ENCODE peak calls at places on chromosomes 6 and 20, in four cellular contexts. U is AG04450, N is IMR-90, L is transverse colon. O is an unnamed sample.

GRCh38 chr6:16947461-16948159 is 154.2 kb upstream of the STMND1 start:
- DNase-seq in N (peak; percentile 98), U (peak; percentile 92), L (no peak), O (no peak)

GRCh38 chr6:52420668-52421358 is 671 bp downstream of the EFHC1 start:
- DNase-seq in U (no peak), N (peak; percentile 33), L (peak; percentile 20), O (no peak)

GRCh38 chr6:1574083-1574761 is 35.5 kb upstream of the FOXC1 start:
- DNase-seq in N (no peak), U (no peak), L (no peak), O (no peak)

GRCh38 chr6:99349620-99350141 is at the start of gene FAXC:
- DNase-seq in U (no peak), N (peak; percentile 14), L (peak; percentile 29), O (no peak)

GRCh38 chr6:111805511-111806181 is 67.6 kb downstream of the FYN start:
- DNase-seq in L (no peak), N (peak; percentile 85), U (no peak), O (no peak)

GRCh38 chr20:33884633-33885032 is 73.5 kb downstream of the CHMP4B start:
- DNase-seq in U (no peak), N (no peak), L (no peak), O (no peak)

GRCh38 chr6:27478141-27478705 is 5.3 kb upstream of the ZNF184 start:
- DNase-seq in L (no peak), U (peak; percentile 2), N (peak; percentile 40), O (no peak)

GRCh38 chr20:38674178-38675133 is 49.8 kb upstream of the SLC32A1 start:
- DNase-seq in N (peak; percentile 47), L (peak; percentile 11), U (peak; percentile 8), O (no peak)

GRCh38 chr6:167211870-167212715 is 54.3 kb upstream of the GPR31 start:
- DNase-seq in L (no peak), N (no peak), U (no peak), O (no peak)

GRCh38 chr6:18454446-18454845 is 67.3 kb downstream of the RNF144B start:
- DNase-seq in U (no peak), N (no peak), L (no peak), O (no peak)

GRCh38 chr6:47146426-47147174 is 104.5 kb upstream of the ADGRF1 start:
- DNase-seq in N (peak; percentile 43), U (no peak), L (no peak), O (no peak)

GRCh38 chr6:27889628-27890315 is 22.4 kb downstream of the OR2B2 start:
- DNase-seq in U (no peak), L (no peak), N (no peak), O (no peak)

GRCh38 chr6:62891065-62891647 is 320.1 kb upstream of the FKBP1C start:
- DNase-seq in N (no peak), U (no peak), L (no peak), O (no peak)

GRCh38 chr6:45076217-45076616 is 251.9 kb upstream of the RUNX2 start:
- DNase-seq in L (no peak), U (peak; percentile 23), N (peak; percentile 73), O (no peak)

GRCh38 chr6:3769610-3770009 is 18.1 kb upstream of the PXDC1 start:
- DNase-seq in L (no peak), N (peak; percentile 68), U (no peak), O (no peak)

GRCh38 chr20:57251344-57251743 is 15.1 kb downstream of the BMP7 start:
- DNase-seq in L (no peak), N (no peak), U (no peak), O (no peak)

GRCh38 chr20:10708342-10709185 is 34.8 kb upstream of the JAG1 start:
- DNase-seq in N (peak; percentile 85), L (no peak), U (peak; percentile 55), O (no peak)

GRCh38 chr6:52360601-52361346 is 1.2 kb upstream of the PAQR8 start:
- DNase-seq in L (peak; percentile 34), U (no peak), N (no peak), O (no peak)

GRCh38 chr6:1657116-1657776 is 47.5 kb downstream of the FOXC1 start:
- DNase-seq in U (no peak), L (no peak), N (no peak), O (no peak)

GRCh38 chr6:132060591-132060990 is 109.4 kb upstream of the CCN2 start:
- DNase-seq in N (peak; percentile 97), U (peak; percentile 84), L (no peak), O (no peak)

GRCh38 chr20:44961024-44961866 is 1.0 kb upstream of the TOMM34 start:
- DNase-seq in U (no peak), N (peak; percentile 20), L (no peak), O (no peak)

GRCh38 chr20:8254911-8255582 is 123.0 kb downstream of the PLCB1 start:
- DNase-seq in N (peak; percentile 82), U (peak; percentile 42), L (no peak), O (no peak)

GRCh38 chr6:151071295-151071694 is 168.5 kb upstream of the AKAP12 start:
- DNase-seq in U (peak; percentile 30), N (peak; percentile 91), L (no peak), O (no peak)
- H3K4me3 ChIP-seq in U (peak overlapping the region; percentile 40), N (peak overlapping the region; percentile 13), L (no peak overlapping the region), O (no peak overlapping the region)

GRCh38 chr6:125868252-125868651 is 77.5 kb downstream of the NCOA7 start:
- DNase-seq in N (no peak), U (no peak), L (no peak), O (no peak)

GRCh38 chr6:125868996-125869395 is 78.2 kb downstream of the NCOA7 start:
- DNase-seq in U (no peak), N (no peak), L (no peak), O (no peak)

GRCh38 chr6:125866433-125866832 is 75.7 kb downstream of the NCOA7 start:
- DNase-seq in N (no peak), L (no peak), U (no peak), O (no peak)

GRCh38 chr6:125869427-125869826 is 78.7 kb downstream of the NCOA7 start:
- DNase-seq in U (no peak), N (no peak), L (no peak), O (no peak)

GRCh38 chr6:125867483-125867935 is 76.7 kb downstream of the NCOA7 start:
- DNase-seq in U (peak; percentile 33), N (peak; percentile 84), L (peak; percentile 54), O (no peak)
- H3K4me3 ChIP-seq in U (no peak overlapping the region), N (no peak overlapping the region), L (no peak overlapping the region), O (no peak overlapping the region)

GRCh38 chr6:43016935-43017334 is 2.9 kb downstream of the KLHDC3 start:
- DNase-seq in L (no peak), U (no peak), N (no peak), O (no peak)
- H3K4me3 ChIP-seq in L (no peak overlapping the region), U (no peak overlapping the region), N (no peak overlapping the region), O (no peak overlapping the region)

GRCh38 chr6:528989-529388 is 127.9 kb downstream of the HUS1B start:
- DNase-seq in N (no peak), L (no peak), U (no peak), O (no peak)
- H3K4me3 ChIP-seq in N (no peak overlapping the region), L (no peak overlapping the region), U (no peak overlapping the region), O (no peak overlapping the region)

GRCh38 chr6:25056130-25056529 is 120.4 kb upstream of the RIPOR2 start:
- DNase-seq in U (no peak), L (peak; percentile 28), N (no peak), O (no peak)
- H3K4me3 ChIP-seq in U (no peak overlapping the region), L (no peak overlapping the region), N (no peak overlapping the region), O (no peak overlapping the region)

GRCh38 chr6:81401970-81402690 is 350.4 kb downstream of the TENT5A start:
- DNase-seq in N (peak; percentile 52), U (no peak), L (no peak), O (no peak)
- H3K4me3 ChIP-seq in N (no peak overlapping the region), U (no peak overlapping the region), L (no peak overlapping the region), O (no peak overlapping the region)

GRCh38 chr6:116271309-116271708 is 8.4 kb downstream of the TSPYL1 start:
- DNase-seq in L (no peak), N (no peak), U (no peak), O (no peak)
- H3K4me3 ChIP-seq in L (no peak overlapping the region), N (no peak overlapping the region), U (no peak overlapping the region), O (no peak overlapping the region)

GRCh38 chr6:42045538-42046460 is 4.5 kb upstream of the TAF8 start:
- DNase-seq in N (peak; percentile 73), L (peak; percentile 96), U (no peak), O (peak; percentile 97)

GRCh38 chr6:42047220-42047590 is 3.1 kb upstream of the TAF8 start:
- DNase-seq in N (no peak), U (no peak), L (no peak), O (no peak)

GRCh38 chr6:42047790-42048405 is 2.4 kb upstream of the TAF8 start:
- DNase-seq in N (no peak), L (no peak), U (no peak), O (no peak)

GRCh38 chr6:42049116-42049809 is 1.1 kb upstream of the TAF8 start:
- DNase-seq in U (no peak), L (no peak), N (no peak), O (no peak)

GRCh38 chr6:42046491-42047219 is 3.7 kb upstream of the TAF8 start:
- DNase-seq in N (peak; percentile 65), U (no peak), L (no peak), O (no peak)
- H3K4me3 ChIP-seq in N (no peak overlapping the region), U (no peak overlapping the region), L (no peak overlapping the region), O (peak overlapping the region; percentile 77)